ENCODE peak calls at places on chromosomes 5 and 9, in ten cellular contexts. C is lung microvascular endothelial cell, M is PC-3, Q is left ventricle myocardium inferior, U is lower lobe of right lung, H is Kasumi-1, R is hypothalamus, D is NCI-H748 treated with DMSO at 0.1 percent for 48 hours, I is neural crest cell, L is mucosa of gallbladder. B is an unnamed sample.

GRCh38 chr5:6711409-6712135 is 1.7 kb upstream of the TENT4A start:
- DNase-seq in C (no peak), M (no peak), Q (no peak), U (no peak), H (no peak), R (no peak), D (no peak), I (no peak), L (no peak), B (no peak)

GRCh38 chr9:72364679-72365524 is at the start of gene ZFAND5:
- DNase-seq in C (peak; percentile 99), M (peak; percentile 93), Q (peak; percentile 99), U (peak; percentile 100), H (peak; percentile 94), R (peak; percentile 97), D (peak; percentile 96), I (peak; percentile 91), L (peak; percentile 98), B (peak; percentile 100)

GRCh38 chr5:98320317-98320716 is 453.1 kb upstream of the RGMB start:
- DNase-seq in C (no peak), M (no peak), Q (no peak), U (no peak), H (no peak), R (no peak), D (no peak), I (no peak), L (no peak), B (no peak)

GRCh38 chr9:21155501-21155900 is 11.0 kb downstream of the IFNA21 start:
- DNase-seq in C (peak; percentile 16), M (no peak), Q (no peak), U (no peak), H (no peak), R (no peak), D (no peak), I (no peak), L (no peak), B (no peak)

GRCh38 chr5:27124590-27124989 is 86.2 kb upstream of the CDH9 start:
- DNase-seq in C (no peak), M (peak; percentile 56), Q (no peak), U (no peak), H (peak; percentile 58), R (no peak), D (peak; percentile 75), I (peak; percentile 25), L (no peak), B (no peak)

GRCh38 chr5:177491983-177492746 is 5.2 kb downstream of the PDLIM7 start:
- DNase-seq in C (no peak), M (no peak), Q (no peak), U (no peak), H (no peak), R (no peak), D (no peak), I (no peak), L (no peak), B (no peak)

GRCh38 chr9:82558855-82559615 is 503.9 kb downstream of the RASEF start:
- DNase-seq in C (no peak), M (no peak), Q (no peak), U (no peak), H (no peak), R (no peak), D (no peak), I (no peak), L (peak; percentile 70), B (no peak)

GRCh38 chr9:69571032-69571431 is 101.1 kb downstream of the APBA1 start:
- DNase-seq in C (peak; percentile 38), M (peak; percentile 17), Q (no peak), U (no peak), H (peak; percentile 2), R (no peak), D (no peak), I (no peak), L (no peak), B (no peak)

GRCh38 chr9:121568541-121569265 is 69.1 kb upstream of the GGTA1 start:
- DNase-seq in C (peak; percentile 83), M (no peak), Q (peak; percentile 60), U (no peak), H (no peak), R (peak; percentile 16), D (no peak), I (no peak), L (peak; percentile 74), B (peak; percentile 72)

GRCh38 chr5:180138976-180139730 is 67.6 kb upstream of the RNF130 start:
- DNase-seq in C (no peak), M (no peak), Q (no peak), U (no peak), H (no peak), R (no peak), D (no peak), I (no peak), L (no peak), B (no peak)

GRCh38 chr9:24257726-24258125 is 288.0 kb downstream of the IZUMO3 start:
- DNase-seq in C (no peak), M (peak; percentile 46), Q (no peak), U (no peak), H (no peak), R (no peak), D (peak; percentile 36), I (no peak), L (no peak), B (no peak)

B was measured in Right ventricle myocardium inferior.